ENCODE peak calls at places on chromosomes 7 and 10, in nine cellular contexts. T is small intestine; B is neuronal stem cell; S is CD4-positive, CD25-positive, alpha-beta regulatory T cell; W is left ventricle myocardium inferior; X is GM23248; Y is heart right ventricle; D is upper lobe of right lung; L is tibial nerve. C is an unnamed sample.

GRCh38 chr10:93468532-93469213 is 13.5 kb downstream of the MYOF start:
- DNase-seq in T (no peak), B (no peak), S (no peak), W (no peak), X (peak), Y (no peak), D (no peak), L (no peak), C (no peak)

GRCh38 chr10:110803239-110803593 is 68.5 kb upstream of the PDCD4 start:
- DNase-seq in T (no peak), B (no peak), S (no peak), W (no peak), X (no peak), Y (no peak), D (no peak), L (no peak), C (no peak)

GRCh38 chr10:12597800-12598750 is 248.7 kb downstream of the CAMK1D start:
- DNase-seq in T (no peak), B (no peak), S (no peak), W (no peak), X (no peak), Y (no peak), D (no peak), L (no peak), C (no peak)

GRCh38 chr7:134740364-134740763 is 39.1 kb upstream of the CALD1 start:
- DNase-seq in T (no peak), B (no peak), S (no peak), W (no peak), X (no peak), Y (no peak), D (no peak), L (no peak), C (no peak)

GRCh38 chr7:94907420-94908203 is at the start of gene PPP1R9A:
- DNase-seq in T (peak), B (peak), S (no peak), W (peak), X (peak), Y (peak), D (peak), L (no peak), C (peak)

GRCh38 chr7:64630496-64630895 is 35.4 kb upstream of the ZNF107 start:
- DNase-seq in T (peak), B (no peak), S (no peak), W (no peak), X (peak), Y (no peak), D (no peak), L (no peak), C (no peak)

GRCh38 chr10:101617102-101617823 is 29.1 kb downstream of the DPCD start:
- DNase-seq in T (no peak), B (no peak), S (no peak), W (no peak), X (no peak), Y (no peak), D (no peak), L (no peak), C (no peak)

GRCh38 chr7:81926154-81926553 is 156.3 kb upstream of the HGF start:
- DNase-seq in T (no peak), B (no peak), S (no peak), W (no peak), X (peak), Y (no peak), D (no peak), L (no peak), C (no peak)

GRCh38 chr10:102140913-102141540 is 8.2 kb downstream of the PPRC1 start:
- DNase-seq in T (no peak), B (no peak), S (no peak), W (no peak), X (no peak), Y (no peak), D (no peak), L (no peak), C (no peak)

GRCh38 chr7:24255139-24255538 is 28.9 kb upstream of the NPY start:
- DNase-seq in T (no peak), B (no peak), S (peak), W (no peak), X (no peak), Y (no peak), D (no peak), L (no peak), C (no peak)

GRCh38 chr10:118809821-118810220 is 55.1 kb upstream of the CACUL1 start:
- DNase-seq in T (no peak), B (no peak), S (no peak), W (no peak), X (no peak), Y (no peak), D (peak), L (no peak), C (no peak)

GRCh38 chr7:154918741-154919140 is 84.2 kb downstream of the PAXIP1 start:
- DNase-seq in T (no peak), B (no peak), S (no peak), W (no peak), X (no peak), Y (no peak), D (no peak), L (no peak), C (no peak)

GRCh38 chr7:118259115-118259514 is 34.6 kb downstream of the ANKRD7 start:
- DNase-seq in T (no peak), B (no peak), S (no peak), W (no peak), X (peak), Y (no peak), D (no peak), L (no peak), C (no peak)

GRCh38 chr7:118949031-118949430 is 724.5 kb downstream of the ANKRD7 start:
- DNase-seq in T (no peak), B (no peak), S (no peak), W (no peak), X (no peak), Y (no peak), D (no peak), L (no peak), C (no peak)

GRCh38 chr7:55249332-55249731 is 115.8 kb upstream of the LANCL2 start:
- DNase-seq in T (no peak), B (no peak), S (no peak), W (no peak), X (no peak), Y (no peak), D (no peak), L (no peak), C (no peak)

GRCh38 chr10:23158370-23158769 is 33.7 kb upstream of the PTF1A start:
- DNase-seq in T (peak), B (peak), S (peak), W (no peak), X (peak), Y (no peak), D (no peak), L (no peak), C (no peak)

GRCh38 chr7:34263168-34263567 is 357.8 kb downstream of the BMPER start:
- DNase-seq in T (no peak), B (no peak), S (no peak), W (no peak), X (no peak), Y (no peak), D (no peak), L (no peak), C (no peak)

GRCh38 chr7:33774762-33775523 is 130.4 kb upstream of the BMPER start:
- DNase-seq in T (peak), B (no peak), S (no peak), W (peak), X (peak), Y (no peak), D (no peak), L (peak), C (no peak)

GRCh38 chr7:100048680-100049079 is 894 bp upstream of the ZSCAN21 start:
- DNase-seq in T (peak), B (no peak), S (no peak), W (no peak), X (no peak), Y (no peak), D (no peak), L (no peak), C (no peak)

GRCh38 chr7:140744005-140744404 is 47.5 kb downstream of the NDUFB2 start:
- DNase-seq in T (peak), B (no peak), S (no peak), W (no peak), X (no peak), Y (no peak), D (no peak), L (no peak), C (no peak)

GRCh38 chr10:31816318-31816717 is 112.3 kb downstream of the ARHGAP12 start:
- DNase-seq in T (no peak), B (no peak), S (no peak), W (no peak), X (peak), Y (no peak), D (no peak), L (no peak), C (no peak)

GRCh38 chr10:7333995-7334964 is 76.6 kb downstream of the SFMBT2 start:
- DNase-seq in T (no peak), B (no peak), S (no peak), W (no peak), X (no peak), Y (no peak), D (no peak), L (no peak), C (no peak)

GRCh38 chr7:69147631-69148030 is 450.6 kb upstream of the AUTS2 start:
- DNase-seq in T (no peak), B (no peak), S (no peak), W (no peak), X (no peak), Y (no peak), D (no peak), L (no peak), C (no peak)

GRCh38 chr10:103832806-103833205 is 22.6 kb downstream of the SH3PXD2A start:
- DNase-seq in T (no peak), B (no peak), S (no peak), W (no peak), X (no peak), Y (no peak), D (no peak), L (no peak), C (no peak)

GRCh38 chr10:103829838-103830465 is 25.4 kb downstream of the SH3PXD2A start:
- DNase-seq in T (no peak), B (no peak), S (no peak), W (no peak), X (no peak), Y (no peak), D (peak), L (no peak), C (no peak)

GRCh38 chr10:103829266-103829665 is 26.1 kb downstream of the SH3PXD2A start:
- DNase-seq in T (no peak), B (no peak), S (no peak), W (no peak), X (no peak), Y (no peak), D (peak), L (no peak), C (no peak)

GRCh38 chr10:103828107-103828506 is 27.3 kb downstream of the SH3PXD2A start:
- DNase-seq in T (peak), B (no peak), S (no peak), W (no peak), X (no peak), Y (no peak), D (no peak), L (no peak), C (no peak)

GRCh38 chr10:103828587-103829186 is 26.7 kb downstream of the SH3PXD2A start:
- DNase-seq in T (no peak), B (no peak), S (no peak), W (no peak), X (no peak), Y (no peak), D (peak), L (no peak), C (no peak)
- H3K27ac ChIP-seq in T (peak), B (no peak), S (no peak), W (no peak), X (no peak), Y (no peak), D (no peak), L (no peak), C (no peak)

DNA sequence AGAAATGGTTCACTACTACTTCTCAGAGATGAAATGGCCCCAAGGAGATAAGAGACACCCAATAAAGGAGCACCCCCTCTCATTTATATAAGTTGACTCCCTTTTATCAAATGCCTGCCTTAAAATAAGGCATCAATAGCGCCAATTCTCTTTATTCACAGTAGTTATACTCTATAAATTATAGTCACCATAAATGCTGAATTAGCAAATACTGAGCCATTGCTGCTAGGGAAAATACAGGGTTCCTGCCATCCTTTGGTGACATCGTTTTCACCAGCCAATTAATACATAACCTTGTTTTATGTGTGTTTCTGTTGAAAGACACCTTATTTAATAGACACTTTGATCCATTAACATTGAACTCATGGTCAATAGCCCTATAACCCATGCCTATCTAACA is 28.6 kb downstream of the DCLRE1C start:
- DNase-seq in T (no peak), B (no peak), S (no peak), W (no peak), X (no peak), Y (no peak), D (no peak), L (no peak), C (no peak)
- H3K27ac ChIP-seq in T (no peak), B (no peak), S (no peak), W (no peak), X (no peak), Y (no peak), D (no peak), L (no peak), C (no peak)

GRCh38 chr7:131109757-131110293 is 217.9 kb upstream of the MKLN1 start:
- DNase-seq in T (peak), B (peak), S (peak), W (peak), X (peak), Y (peak), D (peak), L (peak), C (peak)
- H3K27ac ChIP-seq in T (peak), B (no peak), S (peak), W (peak), X (peak), Y (peak), D (peak), L (peak), C (peak)

DNA sequence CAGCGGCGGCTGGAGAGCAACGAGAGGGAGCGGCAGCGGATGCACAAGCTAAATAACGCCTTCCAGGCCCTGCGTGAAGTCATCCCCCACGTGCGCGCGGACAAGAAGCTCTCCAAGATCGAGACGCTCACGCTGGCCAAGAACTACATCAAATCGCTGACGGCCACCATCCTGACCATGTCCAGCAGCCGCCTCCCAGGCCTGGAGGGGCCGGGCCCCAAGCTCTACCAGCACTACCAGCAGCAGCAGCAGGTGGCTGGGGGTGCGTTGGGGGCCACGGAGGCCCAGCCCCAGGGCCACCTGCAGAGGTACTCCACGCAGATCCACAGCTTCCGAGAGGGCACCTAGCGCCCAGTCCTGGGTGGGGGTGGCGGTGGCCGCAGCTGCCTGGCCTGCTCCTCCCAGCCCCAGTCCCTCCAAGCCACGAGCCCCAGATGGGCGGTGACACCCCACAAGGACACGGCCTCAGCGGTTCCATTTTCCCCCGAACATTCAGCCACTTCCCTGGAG is 1.3 kb downstream of the BHLHA15 start:
- DNase-seq in T (no peak), B (no peak), S (no peak), W (no peak), X (no peak), Y (no peak), D (peak), L (no peak), C (no peak)
- H3K27ac ChIP-seq in T (no peak), B (no peak), S (no peak), W (no peak), X (no peak), Y (no peak), D (no peak), L (no peak), C (no peak)

C was measured in substantia nigra.